ENCODE peak calls at places on chromosome 7, in seven cellular contexts. One of them, this sample, is unnamed.

GRCh38 chr7:150385240-150385830 is 6.2 kb downstream of the ZNF775 start:
- DNase-seq in testis: no peak
- DNase-seq in neural progenitor cell: peak; percentile 33
- DNase-seq in right lobe of liver: no peak
- DNase-seq in colonic mucosa: no peak
- DNase-seq in sigmoid colon: peak; percentile 56
- DNase-seq in tibial artery: no peak
- DNase-seq in this sample: no peak

GRCh38 chr7:2601907-2602735 is 29.7 kb upstream of the TTYH3 start:
- DNase-seq in testis: no peak
- DNase-seq in neural progenitor cell: no peak
- DNase-seq in right lobe of liver: no peak
- DNase-seq in colonic mucosa: no peak
- DNase-seq in sigmoid colon: no peak
- DNase-seq in tibial artery: peak; percentile 64
- DNase-seq in this sample: no peak

GRCh38 chr7:2631924-2632716 is at the start of gene TTYH3:
- DNase-seq in testis: peak; percentile 41
- DNase-seq in neural progenitor cell: no peak
- DNase-seq in right lobe of liver: no peak
- DNase-seq in colonic mucosa: no peak
- DNase-seq in sigmoid colon: peak; percentile 83
- DNase-seq in tibial artery: no peak
- DNase-seq in this sample: peak; percentile 55

GRCh38 chr7:120475994-120476393 is 203.0 kb downstream of the KCND2 start:
- DNase-seq in testis: no peak
- DNase-seq in neural progenitor cell: no peak
- DNase-seq in right lobe of liver: no peak
- DNase-seq in colonic mucosa: no peak
- DNase-seq in sigmoid colon: no peak
- DNase-seq in tibial artery: no peak
- DNase-seq in this sample: no peak

GRCh38 chr7:111168182-111168581 is 77.3 kb downstream of the LRRN3 start:
- DNase-seq in testis: no peak
- DNase-seq in neural progenitor cell: no peak
- DNase-seq in right lobe of liver: no peak
- DNase-seq in colonic mucosa: no peak
- DNase-seq in sigmoid colon: no peak
- DNase-seq in tibial artery: no peak
- DNase-seq in this sample: no peak

GRCh38 chr7:47451851-47452205 is 130.1 kb downstream of the TNS3 start:
- DNase-seq in testis: no peak
- DNase-seq in neural progenitor cell: no peak
- DNase-seq in right lobe of liver: no peak
- DNase-seq in colonic mucosa: no peak
- DNase-seq in sigmoid colon: no peak
- DNase-seq in tibial artery: no peak
- DNase-seq in this sample: no peak

GRCh38 chr7:4683043-4683883 is 1.2 kb downstream of the FOXK1 start:
- DNase-seq in testis: no peak
- DNase-seq in neural progenitor cell: no peak
- DNase-seq in right lobe of liver: peak; percentile 59
- DNase-seq in colonic mucosa: peak; percentile 68
- DNase-seq in sigmoid colon: peak; percentile 74
- DNase-seq in tibial artery: peak; percentile 75
- DNase-seq in this sample: no peak

GRCh38 chr7:158244873-158245723 is 342.5 kb downstream of the PTPRN2 start:
- DNase-seq in testis: no peak
- DNase-seq in neural progenitor cell: no peak
- DNase-seq in right lobe of liver: no peak
- DNase-seq in colonic mucosa: no peak
- DNase-seq in sigmoid colon: peak; percentile 46
- DNase-seq in tibial artery: no peak
- DNase-seq in this sample: no peak

GRCh38 chr7:33903770-33904679 is 1.3 kb upstream of the BMPER start:
- DNase-seq in testis: peak; percentile 34
- DNase-seq in neural progenitor cell: peak; percentile 77
- DNase-seq in right lobe of liver: no peak
- DNase-seq in colonic mucosa: peak; percentile 30
- DNase-seq in sigmoid colon: peak; percentile 67
- DNase-seq in tibial artery: peak; percentile 65
- DNase-seq in this sample: peak; percentile 81

GRCh38 chr7:124388751-124389150 is 355.9 kb upstream of the TMEM229A start:
- DNase-seq in testis: no peak
- DNase-seq in neural progenitor cell: no peak
- DNase-seq in right lobe of liver: no peak
- DNase-seq in colonic mucosa: no peak
- DNase-seq in sigmoid colon: no peak
- DNase-seq in tibial artery: no peak
- DNase-seq in this sample: no peak

GRCh38 chr7:111518264-111518663 is 44.0 kb downstream of the IMMP2L start:
- DNase-seq in testis: no peak
- DNase-seq in neural progenitor cell: no peak
- DNase-seq in right lobe of liver: no peak
- DNase-seq in colonic mucosa: no peak
- DNase-seq in sigmoid colon: no peak
- DNase-seq in tibial artery: no peak
- DNase-seq in this sample: no peak

GRCh38 chr7:120856198-120856597 is 1.7 kb downstream of the TSPAN12 start:
- DNase-seq in testis: no peak
- DNase-seq in neural progenitor cell: no peak
- DNase-seq in right lobe of liver: no peak
- DNase-seq in colonic mucosa: no peak
- DNase-seq in sigmoid colon: no peak
- DNase-seq in tibial artery: no peak
- DNase-seq in this sample: no peak

GRCh38 chr7:101912711-101913110 is 95.3 kb downstream of the CUX1 start:
- DNase-seq in testis: no peak
- DNase-seq in neural progenitor cell: no peak
- DNase-seq in right lobe of liver: no peak
- DNase-seq in colonic mucosa: no peak
- DNase-seq in sigmoid colon: peak; percentile 91
- DNase-seq in tibial artery: no peak
- DNase-seq in this sample: no peak

GRCh38 chr7:114900127-114900526 is 21.8 kb upstream of the MDFIC start:
- DNase-seq in testis: no peak
- DNase-seq in neural progenitor cell: no peak
- DNase-seq in right lobe of liver: no peak
- DNase-seq in colonic mucosa: no peak
- DNase-seq in sigmoid colon: no peak
- DNase-seq in tibial artery: no peak
- DNase-seq in this sample: no peak

GRCh38 chr7:159005618-159006017 is 139.0 kb downstream of the VIPR2 start:
- DNase-seq in testis: no peak
- DNase-seq in neural progenitor cell: no peak
- DNase-seq in right lobe of liver: no peak
- DNase-seq in colonic mucosa: no peak
- DNase-seq in sigmoid colon: no peak
- DNase-seq in tibial artery: no peak
- DNase-seq in this sample: no peak

GRCh38 chr7:2723138-2723850 is 35.3 kb downstream of the AMZ1 start:
- DNase-seq in testis: no peak
- DNase-seq in neural progenitor cell: no peak
- DNase-seq in right lobe of liver: peak; percentile 29
- DNase-seq in colonic mucosa: no peak
- DNase-seq in sigmoid colon: peak; percentile 56
- DNase-seq in tibial artery: peak; percentile 60
- DNase-seq in this sample: peak; percentile 10

GRCh38 chr7:5396999-5397656 is 26.5 kb downstream of the TNRC18 start:
- DNase-seq in testis: peak; percentile 62
- DNase-seq in neural progenitor cell: no peak
- DNase-seq in right lobe of liver: peak; percentile 96
- DNase-seq in colonic mucosa: peak; percentile 88
- DNase-seq in sigmoid colon: peak; percentile 94
- DNase-seq in tibial artery: peak; percentile 90
- DNase-seq in this sample: peak; percentile 85

GRCh38 chr7:4774804-4775280 is 581 bp upstream of the AP5Z1 start:
- DNase-seq in testis: no peak
- DNase-seq in neural progenitor cell: no peak
- DNase-seq in right lobe of liver: peak; percentile 71
- DNase-seq in colonic mucosa: peak; percentile 41
- DNase-seq in sigmoid colon: no peak
- DNase-seq in tibial artery: no peak
- DNase-seq in this sample: no peak

GRCh38 chr7:102425639-102426267 is 7.6 kb upstream of the ORAI2 start:
- DNase-seq in testis: no peak
- DNase-seq in neural progenitor cell: no peak
- DNase-seq in right lobe of liver: peak; percentile 84
- DNase-seq in colonic mucosa: peak; percentile 52
- DNase-seq in sigmoid colon: no peak
- DNase-seq in tibial artery: peak; percentile 75
- DNase-seq in this sample: peak; percentile 39

GRCh38 chr7:27123021-27123476 is 7.5 kb downstream of the HOXA4 start:
- DNase-seq in testis: no peak
- DNase-seq in neural progenitor cell: no peak
- DNase-seq in right lobe of liver: no peak
- DNase-seq in colonic mucosa: peak; percentile 29
- DNase-seq in sigmoid colon: no peak
- DNase-seq in tibial artery: no peak
- DNase-seq in this sample: no peak

GRCh38 chr7:128497405-128497804 is 20.9 kb downstream of the METTL2B start:
- DNase-seq in testis: no peak
- DNase-seq in neural progenitor cell: no peak
- DNase-seq in right lobe of liver: no peak
- DNase-seq in colonic mucosa: no peak
- DNase-seq in sigmoid colon: no peak
- DNase-seq in tibial artery: no peak
- DNase-seq in this sample: no peak

GRCh38 chr7:137953043-137953691 is 48.7 kb downstream of the CREB3L2 start:
- DNase-seq in testis: no peak
- DNase-seq in neural progenitor cell: peak; percentile 58
- DNase-seq in right lobe of liver: no peak
- DNase-seq in colonic mucosa: no peak
- DNase-seq in sigmoid colon: no peak
- DNase-seq in tibial artery: no peak
- DNase-seq in this sample: no peak

DNA sequence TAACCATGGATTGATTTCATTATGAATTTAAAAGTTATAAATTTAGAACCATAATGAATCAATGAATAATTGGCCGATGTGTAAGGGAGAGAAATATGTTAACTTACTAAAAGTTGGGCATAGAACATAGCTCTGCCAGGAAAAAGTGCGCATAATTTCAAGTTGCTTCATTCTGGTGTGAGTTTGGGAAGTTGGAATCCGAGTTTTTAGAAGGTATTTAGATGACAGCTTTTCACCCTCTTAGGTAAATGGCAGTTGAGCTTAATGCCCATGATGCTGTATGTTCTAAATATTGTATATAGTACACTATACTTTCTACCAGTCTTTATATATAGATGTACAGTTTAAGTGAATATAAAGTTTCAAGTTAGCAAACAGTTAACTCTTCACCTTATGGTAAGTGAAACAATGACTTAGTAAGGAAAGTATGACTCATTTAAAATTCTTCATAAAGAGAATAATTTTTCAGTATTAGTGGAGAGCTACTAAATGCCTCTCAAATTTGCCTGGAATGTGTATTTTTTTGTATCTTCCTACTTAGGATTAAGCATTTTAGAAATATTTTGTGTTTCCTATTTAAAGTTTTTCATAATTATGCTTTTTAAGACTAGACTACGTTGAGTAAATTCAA is 1.6 kb downstream of the C1GALT1 start:
- DNase-seq in testis: no peak
- DNase-seq in neural progenitor cell: no peak
- DNase-seq in right lobe of liver: no peak
- DNase-seq in colonic mucosa: no peak
- DNase-seq in sigmoid colon: no peak
- DNase-seq in tibial artery: no peak
- DNase-seq in this sample: no peak
- H3K4me3 ChIP-seq in testis: peak overlapping the region; percentile 88
- H3K4me3 ChIP-seq in neural progenitor cell: peak overlapping the region; percentile 91
- H3K4me3 ChIP-seq in right lobe of liver: peak overlapping the region; percentile 80
- H3K4me3 ChIP-seq in colonic mucosa: peak overlapping the region; percentile 84
- H3K4me3 ChIP-seq in sigmoid colon: peak overlapping the region; percentile 81
- H3K4me3 ChIP-seq in tibial artery: peak overlapping the region; percentile 93
- H3K4me3 ChIP-seq in this sample: peak overlapping the region; percentile 94

GRCh38 chr7:116418524-116418923 is 81.0 kb upstream of the CAV2 start:
- DNase-seq in testis: no peak
- DNase-seq in neural progenitor cell: no peak
- DNase-seq in right lobe of liver: no peak
- DNase-seq in colonic mucosa: no peak
- DNase-seq in sigmoid colon: no peak
- DNase-seq in tibial artery: no peak
- DNase-seq in this sample: no peak
- H3K4me1 ChIP-seq in testis: peaks cover 14% of the 10 kb centered on the region
- H3K4me1 ChIP-seq in neural progenitor cell: no peaks in the 10 kb centered on the region
- H3K4me1 ChIP-seq in right lobe of liver: no peaks in the 10 kb centered on the region
- H3K4me1 ChIP-seq in colonic mucosa: no peaks in the 10 kb centered on the region
- H3K4me1 ChIP-seq in sigmoid colon: no peaks in the 10 kb centered on the region
- H3K4me1 ChIP-seq in tibial artery: no peaks in the 10 kb centered on the region
- H3K4me1 ChIP-seq in this sample: no peaks in the 10 kb centered on the region

GRCh38 chr7:22732556-22733126 is 5.6 kb downstream of the IL6 start:
- DNase-seq in testis: no peak
- DNase-seq in neural progenitor cell: no peak
- DNase-seq in right lobe of liver: no peak
- DNase-seq in colonic mucosa: no peak
- DNase-seq in sigmoid colon: no peak
- DNase-seq in tibial artery: no peak
- DNase-seq in this sample: no peak

GRCh38 chr7:22731781-22732180 is 4.8 kb downstream of the IL6 start:
- DNase-seq in testis: no peak
- DNase-seq in neural progenitor cell: no peak
- DNase-seq in right lobe of liver: no peak
- DNase-seq in colonic mucosa: no peak
- DNase-seq in sigmoid colon: no peak
- DNase-seq in tibial artery: no peak
- DNase-seq in this sample: no peak

GRCh38 chr7:22729180-22729579 is 2.2 kb downstream of the IL6 start:
- DNase-seq in testis: no peak
- DNase-seq in neural progenitor cell: no peak
- DNase-seq in right lobe of liver: no peak
- DNase-seq in colonic mucosa: no peak
- DNase-seq in sigmoid colon: no peak
- DNase-seq in tibial artery: no peak
- DNase-seq in this sample: no peak

GRCh38 chr7:22728416-22729029 is 1.5 kb downstream of the IL6 start:
- DNase-seq in testis: no peak
- DNase-seq in neural progenitor cell: peak; percentile 51
- DNase-seq in right lobe of liver: no peak
- DNase-seq in colonic mucosa: no peak
- DNase-seq in sigmoid colon: no peak
- DNase-seq in tibial artery: no peak
- DNase-seq in this sample: no peak

GRCh38 chr7:22730921-22731654 is 4.1 kb downstream of the IL6 start:
- DNase-seq in testis: no peak
- DNase-seq in neural progenitor cell: no peak
- DNase-seq in right lobe of liver: no peak
- DNase-seq in colonic mucosa: no peak
- DNase-seq in sigmoid colon: no peak
- DNase-seq in tibial artery: no peak
- DNase-seq in this sample: no peak
- H3K4me3 ChIP-seq in testis: no peak overlapping the region
- H3K4me3 ChIP-seq in neural progenitor cell: no peak overlapping the region
- H3K4me3 ChIP-seq in right lobe of liver: no peak overlapping the region
- H3K4me3 ChIP-seq in colonic mucosa: no peak overlapping the region
- H3K4me3 ChIP-seq in sigmoid colon: no peak overlapping the region
- H3K4me3 ChIP-seq in tibial artery: peak overlapping the region; percentile 0
- H3K4me3 ChIP-seq in this sample: no peak overlapping the region

DNA sequence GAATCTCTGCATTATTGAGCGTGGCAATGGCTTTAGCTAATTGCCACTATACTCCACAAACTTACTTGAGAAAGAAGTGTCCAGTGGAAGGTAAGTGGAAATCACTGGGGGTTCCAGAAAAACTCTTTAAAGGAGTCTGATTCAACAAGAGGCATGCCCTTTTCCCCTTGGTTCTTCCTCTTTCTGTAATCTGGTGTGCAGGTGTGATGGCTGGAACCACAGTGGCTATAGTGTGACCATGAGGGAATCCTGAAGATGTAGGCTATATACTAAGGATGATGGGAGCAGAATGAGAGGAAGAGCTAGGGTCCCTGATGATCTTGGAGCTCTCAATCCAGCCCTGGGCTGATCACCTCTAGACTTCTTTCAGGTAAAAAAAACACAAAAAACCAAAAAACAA is 2.0 kb upstream of the CLEC2L start:
- DNase-seq in testis: no peak
- DNase-seq in neural progenitor cell: no peak
- DNase-seq in right lobe of liver: no peak
- DNase-seq in colonic mucosa: no peak
- DNase-seq in sigmoid colon: no peak
- DNase-seq in tibial artery: no peak
- DNase-seq in this sample: no peak
- H3K4me1 ChIP-seq in testis: no peaks in the 10 kb centered on the region
- H3K4me1 ChIP-seq in neural progenitor cell: no peaks in the 10 kb centered on the region
- H3K4me1 ChIP-seq in right lobe of liver: no peaks in the 10 kb centered on the region
- H3K4me1 ChIP-seq in colonic mucosa: no peaks in the 10 kb centered on the region
- H3K4me1 ChIP-seq in sigmoid colon: no peaks in the 10 kb centered on the region
- H3K4me1 ChIP-seq in tibial artery: no peaks in the 10 kb centered on the region
- H3K4me1 ChIP-seq in this sample: no peaks in the 10 kb centered on the region

This sample was measured in psoas muscle.